ENCODE peak calls at places on chromosomes 1 and 21, in four cellular contexts. D, L, P and T are unnamed samples.

GRCh38 chr1:217348960-217349664 is 281.8 kb downstream of the GPATCH2 start:
- DNase-seq in D (no peak), L (no peak), P (no peak), T (no peak)

GRCh38 chr1:218642033-218642954 is 297.2 kb downstream of the TGFB2 start:
- DNase-seq in P (no peak), D (no peak), L (no peak), T (no peak)

GRCh38 chr1:119647228-119647733 is 785 bp downstream of the ZNF697 start:
- DNase-seq in P (no peak), L (peak), D (no peak), T (no peak)

GRCh38 chr1:55313903-55314302 is 98.7 kb upstream of the USP24 start:
- DNase-seq in P (no peak), D (no peak), L (no peak), T (no peak)

GRCh38 chr1:4086921-4087320 is 186.8 kb upstream of the C1orf174 start:
- DNase-seq in D (no peak), L (no peak), P (no peak), T (no peak)

GRCh38 chr21:8989261-8989882 is 1532.0 kb upstream of the TPTE start:
- DNase-seq in D (no peak), L (no peak), P (no peak), T (peak)

GRCh38 chr1:4172659-4173599 is 272.9 kb upstream of the C1orf174 start:
- DNase-seq in L (peak), P (no peak), D (peak), T (peak)

GRCh38 chr21:34526618-34527290 is 14.7 kb upstream of the KCNE1 start:
- DNase-seq in P (no peak), L (no peak), D (peak), T (peak)

GRCh38 chr1:109787845-109788605 is 24.3 kb upstream of the EPS8L3 start:
- DNase-seq in P (no peak), D (no peak), L (peak), T (no peak)

GRCh38 chr21:44419679-44420078 is 35.6 kb upstream of the LRRC3 start:
- DNase-seq in D (no peak), L (no peak), P (no peak), T (no peak)

GRCh38 chr1:67060811-67061218 is 6.9 kb upstream of the SLC35D1 start:
- DNase-seq in L (no peak), D (peak), P (no peak), T (peak)

GRCh38 chr1:208232639-208233038 is 11.5 kb downstream of the PLXNA2 start:
- DNase-seq in L (no peak), P (no peak), D (no peak), T (no peak)

GRCh38 chr1:210259496-210259895 is 26.9 kb downstream of the SERTAD4 start:
- DNase-seq in D (no peak), L (no peak), P (no peak), T (no peak)

GRCh38 chr1:186492531-186493291 is 31.8 kb upstream of the PDC start:
- DNase-seq in L (no peak), D (no peak), P (no peak), T (no peak)

GRCh38 chr1:23178414-23178813 is 9.8 kb upstream of the LUZP1 start:
- DNase-seq in D (no peak), L (no peak), P (no peak), T (no peak)

GRCh38 chr1:8965121-8965820 is 19.6 kb downstream of the CA6 start:
- DNase-seq in P (no peak), L (no peak), D (no peak), T (no peak)

GRCh38 chr1:44073528-44073927 is 42.3 kb upstream of the SLC6A9 start:
- DNase-seq in P (no peak), L (no peak), D (no peak), T (no peak)

GRCh38 chr1:41870076-41870562 is 48.6 kb downstream of the HIVEP3 start:
- DNase-seq in D (no peak), L (no peak), P (no peak), T (no peak)

GRCh38 chr1:111436726-111437125 is 9.2 kb upstream of the OVGP1 start:
- DNase-seq in D (no peak), P (no peak), L (no peak), T (no peak)

GRCh38 chr1:205800973-205801703 is 11.9 kb downstream of the SLC41A1 start:
- DNase-seq in L (no peak), D (no peak), P (no peak), T (no peak)

GRCh38 chr1:246214708-246215504 is 292.2 kb downstream of the SMYD3 start:
- DNase-seq in L (peak), D (no peak), P (peak), T (no peak)

GRCh38 chr1:211739671-211740411 is 64.4 kb upstream of the NEK2 start:
- DNase-seq in P (no peak), D (no peak), L (no peak), T (no peak)

GRCh38 chr21:30561957-30562356 is 843 bp upstream of the KRTAP19-7 start:
- DNase-seq in D (no peak), L (no peak), P (no peak), T (no peak)

GRCh38 chr1:37147397-37147831 is 113.1 kb upstream of the GRIK3 start:
- DNase-seq in P (no peak), D (no peak), L (no peak), T (no peak)

GRCh38 chr1:235315735-235316134 is 12.2 kb downstream of the ARID4B start:
- DNase-seq in L (no peak), P (no peak), D (no peak), T (no peak)

GRCh38 chr1:167360120-167360519 is 139.4 kb downstream of the POU2F1 start:
- DNase-seq in P (no peak), L (no peak), D (no peak), T (no peak)

DNA sequence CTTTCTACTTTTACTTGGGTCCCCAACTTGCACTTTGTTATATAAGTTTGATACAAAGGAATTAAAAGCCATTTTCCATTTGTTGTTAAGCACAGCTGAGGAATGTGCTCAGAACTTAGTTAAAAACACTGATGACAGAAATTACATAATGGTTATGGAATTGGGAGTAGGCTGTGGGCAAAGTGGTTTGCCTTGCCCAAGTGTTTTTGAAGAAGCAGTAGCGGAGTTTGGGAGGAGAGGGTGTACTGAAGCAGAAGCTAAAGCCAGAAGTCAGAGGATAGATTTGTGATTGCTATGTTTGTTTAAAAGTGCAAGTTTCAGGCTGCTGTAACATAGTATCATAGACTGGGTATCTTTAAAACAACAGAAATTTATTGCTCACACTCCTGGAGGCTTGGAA is 391.8 kb downstream of the DUSP10 start:
- DNase-seq in D (no peak), L (no peak), P (no peak), T (no peak)
- TF ChIP-seq PBX3 in D (no peak), L (no peak), P (no peak), T (no peak)

DNA sequence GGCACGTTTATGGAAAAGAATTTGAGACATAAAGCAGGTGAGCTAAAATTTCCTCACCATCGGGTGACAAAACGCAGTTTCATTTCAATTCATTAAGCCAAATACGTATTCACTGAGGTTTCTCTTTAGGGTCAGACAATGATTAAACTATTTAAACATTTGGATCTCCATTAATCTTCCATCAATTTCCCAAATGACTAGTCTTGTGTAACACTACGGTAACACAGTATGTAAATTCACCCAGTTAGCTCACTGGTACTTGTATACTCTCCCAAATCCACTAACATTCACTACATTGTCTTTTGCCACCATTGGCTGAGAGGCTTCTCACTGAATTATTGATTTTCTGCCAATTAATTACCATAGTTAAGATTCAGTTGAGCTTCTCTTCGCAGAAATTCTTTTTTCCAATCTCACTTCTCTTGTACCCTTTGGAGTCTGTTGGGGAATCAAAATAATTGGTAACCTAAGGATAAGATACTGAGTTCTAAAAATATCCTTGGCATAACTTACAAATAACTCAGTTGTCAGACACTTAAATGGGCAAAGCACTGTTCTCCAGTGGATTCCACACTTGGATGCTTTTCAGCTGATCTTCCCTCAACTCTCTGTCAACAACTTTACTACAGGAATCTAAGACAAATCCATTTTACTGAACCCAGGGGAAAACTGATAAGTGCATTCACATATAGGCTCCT is 40.7 kb downstream of the SIPA1L2 start:
- DNase-seq in P (no peak), D (no peak), L (no peak), T (no peak)
- H3K27ac ChIP-seq in P (no peak), D (no peak), L (no peak), T (no peak)

DNA sequence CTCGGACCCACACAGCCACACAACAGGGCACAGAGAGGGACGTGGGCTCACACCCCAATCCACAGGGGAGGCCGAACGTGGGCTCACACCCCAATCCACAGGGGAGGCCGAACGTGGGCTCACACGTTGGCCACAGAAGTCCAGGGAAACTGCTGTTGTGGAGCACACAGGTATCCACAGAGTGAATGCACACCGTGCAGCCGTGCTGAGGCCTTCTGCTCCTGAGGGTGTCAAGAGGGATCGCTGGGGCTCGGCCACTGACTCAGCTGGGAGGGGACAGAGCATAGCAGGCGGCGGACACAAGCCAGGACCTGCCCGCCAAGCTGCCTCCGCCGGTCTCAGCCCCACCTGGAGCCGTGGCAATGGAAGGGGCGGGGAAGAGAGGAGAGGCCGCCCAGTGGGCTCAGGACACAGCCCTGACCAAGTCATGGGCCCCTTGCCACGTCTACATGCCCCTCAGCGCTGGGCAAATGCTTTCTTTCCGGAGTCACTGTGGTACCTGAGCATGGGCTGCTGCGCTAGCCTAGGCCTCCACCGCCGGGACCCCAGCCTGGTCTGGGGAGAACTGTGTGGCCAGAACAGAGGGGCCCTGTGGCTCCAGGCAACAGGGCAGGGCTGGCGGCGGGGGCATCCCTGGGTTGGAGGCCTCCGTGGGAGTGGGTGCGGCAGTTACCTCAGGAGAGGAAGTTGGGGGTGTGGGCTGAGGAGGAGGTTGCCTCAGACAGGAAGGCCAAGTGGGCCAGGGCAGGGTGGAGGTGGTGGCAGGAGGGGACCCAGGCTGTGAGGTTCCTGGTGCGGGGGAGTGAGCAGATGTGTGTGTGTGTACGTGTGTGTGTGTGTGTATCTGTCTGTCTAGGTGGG is 1.2 kb downstream of the SYTL1 start:
- DNase-seq in P (no peak), D (no peak), L (no peak), T (peak)
- TF ChIP-seq PBX3 in P (no peak), D (no peak), L (no peak), T (no peak)

GRCh38 chr1:85048296-85049064 is at the start of gene MCOLN3:
- DNase-seq in L (peak), P (no peak), D (peak), T (no peak)
- H3K27ac ChIP-seq in L (no peak), P (no peak), D (peak), T (no peak)

DNA sequence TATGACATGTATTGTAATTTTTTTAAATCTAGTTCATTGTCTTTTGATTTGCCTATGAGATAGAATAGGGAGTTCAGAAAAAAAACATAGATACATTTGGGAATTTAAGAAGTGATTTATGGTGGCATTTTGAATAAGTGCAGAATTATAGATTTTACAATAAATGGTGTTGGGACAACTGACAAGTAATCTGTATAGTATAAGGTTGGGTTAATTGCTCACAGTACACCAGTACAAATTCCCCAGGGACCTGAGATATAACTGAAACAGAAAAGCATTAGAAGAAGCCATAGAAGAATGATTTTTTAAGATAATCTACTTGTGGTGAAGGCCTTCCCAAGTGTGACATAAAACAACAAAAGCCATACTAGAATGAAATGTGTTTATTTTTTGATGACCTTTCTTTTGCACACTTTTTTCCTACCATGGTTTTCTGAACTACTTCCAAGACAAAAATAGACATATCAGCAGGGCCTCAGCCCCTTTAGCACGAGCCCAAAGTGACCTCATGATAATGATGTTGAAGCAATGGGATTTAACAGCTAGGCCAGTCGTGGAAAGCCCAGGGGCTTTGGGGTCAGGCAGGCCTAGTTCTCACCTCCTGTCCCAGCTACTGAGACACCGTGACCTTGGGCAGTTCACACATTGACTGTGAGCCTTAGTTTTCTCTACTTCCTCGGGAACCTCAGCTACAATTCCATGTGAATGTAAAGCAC is 87.4 kb downstream of the GREM2 start:
- DNase-seq in P (no peak), L (no peak), D (no peak), T (no peak)
- TF ChIP-seq PBX3 in P (no peak), L (no peak), D (no peak), T (no peak)

DNA sequence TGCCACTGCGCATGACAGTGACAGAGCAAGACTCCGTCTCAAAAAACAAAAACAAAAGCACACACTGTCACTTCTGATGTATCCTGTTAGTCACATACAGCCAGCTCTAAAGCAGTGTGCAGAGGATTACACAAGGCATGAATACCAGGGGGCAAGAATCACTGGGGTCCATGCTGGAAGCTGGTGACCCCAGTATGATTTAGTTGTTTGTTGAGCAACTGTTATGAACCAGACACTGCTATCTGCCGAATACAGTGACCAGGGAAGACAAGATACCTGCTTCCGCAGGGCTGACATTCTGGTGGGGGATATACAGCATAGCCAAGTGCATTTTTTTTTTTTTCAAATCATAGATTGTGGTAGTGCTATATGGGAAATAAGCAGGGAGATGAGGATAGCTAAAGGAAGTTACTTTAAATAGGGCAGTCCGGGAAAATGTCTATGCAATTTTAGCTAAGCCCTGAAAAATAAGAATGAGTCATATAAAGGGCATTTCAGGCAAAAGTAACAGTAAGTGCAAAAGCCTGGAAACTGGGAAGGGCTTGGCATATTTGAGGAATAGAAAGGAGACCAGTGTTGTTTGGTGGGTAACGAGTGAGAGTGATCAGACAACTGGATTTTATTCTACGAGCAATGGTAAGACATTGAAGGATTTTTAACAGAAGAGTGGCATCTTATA is 69.7 kb downstream of the ADSS2 start:
- DNase-seq in D (no peak), P (no peak), L (no peak), T (no peak)
- H3K27ac ChIP-seq in D (peak), P (no peak), L (peak), T (no peak)

GRCh38 chr1:163692266-163692665 is 370.5 kb downstream of the NUF2 start:
- DNase-seq in L (no peak), P (no peak), D (no peak), T (no peak)
- TF ChIP-seq PBX3 in L (no peak), P (no peak), D (no peak), T (no peak)

DNA sequence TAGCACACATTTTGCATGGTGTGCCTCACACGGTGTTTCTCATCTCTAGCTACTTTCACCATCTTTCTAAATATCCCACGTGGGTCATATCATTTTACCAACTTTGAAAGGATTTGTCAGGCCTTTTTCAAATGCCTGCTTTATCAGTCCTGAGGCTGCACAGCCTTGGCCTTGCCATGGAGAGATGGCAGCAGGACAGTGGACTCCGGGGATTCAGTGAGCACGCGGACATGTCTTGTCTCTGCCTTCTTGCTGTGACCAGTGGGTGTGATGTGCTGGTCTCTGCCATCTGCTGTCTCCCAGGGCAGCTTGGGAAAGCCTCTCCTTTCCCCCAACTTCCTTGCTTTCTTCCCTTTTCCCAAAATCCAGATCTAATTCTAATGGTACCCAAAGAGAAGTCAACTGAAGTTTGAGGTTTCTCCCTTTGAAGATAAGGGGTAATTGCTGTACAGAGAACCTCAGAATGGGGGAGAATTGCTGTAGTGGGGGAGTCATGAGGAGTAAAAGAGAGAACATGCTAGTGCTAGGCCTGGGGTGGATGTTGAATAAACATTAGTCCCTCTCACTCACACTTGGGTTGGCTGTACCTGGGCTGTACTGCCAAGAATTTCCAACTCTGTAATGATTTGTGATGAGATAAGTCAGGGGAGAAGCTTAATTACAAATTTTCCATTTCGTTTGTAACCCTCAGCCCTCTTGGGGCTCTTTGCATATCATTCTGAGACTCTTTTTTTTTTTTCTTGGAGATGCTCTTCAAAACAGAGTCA is 99.5 kb downstream of the GALNT2 start:
- DNase-seq in D (no peak), L (no peak), P (no peak), T (no peak)
- H3K27ac ChIP-seq in D (no peak), L (no peak), P (no peak), T (no peak)

DNA sequence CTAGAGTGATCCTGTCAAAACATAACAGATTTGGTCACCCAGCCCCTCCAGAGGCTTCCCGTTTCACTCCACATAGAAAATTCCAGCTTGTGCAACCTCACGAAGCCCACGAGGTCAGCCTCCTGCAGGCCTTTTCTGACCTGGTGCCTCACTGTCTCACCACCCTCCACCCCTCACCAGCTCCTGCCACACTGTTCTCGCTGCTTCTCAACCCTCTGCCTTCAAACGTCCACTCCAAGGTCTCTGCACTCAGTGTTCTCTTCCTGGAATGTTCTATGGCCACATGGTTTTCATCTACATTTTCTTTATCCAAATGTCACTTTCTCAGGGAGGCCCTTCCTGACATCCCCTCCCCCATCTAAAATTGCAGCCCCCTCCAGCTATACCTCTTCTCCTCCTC is 178.9 kb downstream of the DHRS3 start:
- DNase-seq in L (no peak), P (no peak), D (no peak), T (no peak)
- TF ChIP-seq PBX3 in L (no peak), P (no peak), D (no peak), T (no peak)

GRCh38 chr1:24827737-24828136 is 82.5 kb downstream of the CLIC4 start:
- DNase-seq in L (no peak), D (no peak), P (no peak), T (no peak)
- H3K27ac ChIP-seq in L (peak), D (no peak), P (no peak), T (no peak)